ENCODE peak calls at places on chromosome 16, in four cellular contexts. J, R, G and B are unnamed samples.

GRCh38 chr16:27313422-27314160 is at the start of gene IL4R:
- DNase-seq in J (peak; percentile 94), G (peak; percentile 88), R (no peak), B (peak; percentile 64)

GRCh38 chr16:11791144-11791828 is 5.8 kb downstream of the ZC3H7A start:
- DNase-seq in G (no peak), J (no peak), R (no peak), B (no peak)

GRCh38 chr16:85136705-85137322 is 24.5 kb upstream of the CIBAR2 start:
- DNase-seq in R (no peak), J (no peak), G (no peak), B (no peak)

GRCh38 chr16:59593256-59593655 is 859.1 kb upstream of the GOT2 start:
- DNase-seq in G (no peak), R (no peak), J (no peak), B (no peak)

GRCh38 chr16:70162041-70162451 is 11.5 kb upstream of the CLEC18C start:
- DNase-seq in R (no peak), G (peak; percentile 69), J (no peak), B (no peak)

GRCh38 chr16:29688172-29688571 is 9.2 kb downstream of the QPRT start:
- DNase-seq in R (no peak), J (no peak), G (no peak), B (no peak)

GRCh38 chr16:15779664-15780351 is 77.0 kb downstream of the MYH11 start:
- DNase-seq in J (no peak), R (no peak), G (no peak), B (no peak)

GRCh38 chr16:12439443-12440232 is 364.0 kb downstream of the CPPED1 start:
- DNase-seq in J (no peak), G (no peak), R (no peak), B (no peak)

GRCh38 chr16:86362155-86362849 is 148.0 kb upstream of the FOXF1 start:
- DNase-seq in R (no peak), J (no peak), G (no peak), B (no peak)

GRCh38 chr16:85615014-85615851 is 2.1 kb downstream of the GSE1 start:
- DNase-seq in J (peak; percentile 94), R (no peak), G (peak; percentile 95), B (no peak)

GRCh38 chr16:85419503-85420408 is 193.4 kb upstream of the GSE1 start:
- DNase-seq in G (no peak), R (no peak), J (peak; percentile 61), B (no peak)

GRCh38 chr16:50809561-50809960 is 67.7 kb downstream of the CYLD start:
- DNase-seq in J (no peak), G (no peak), R (no peak), B (no peak)

GRCh38 chr16:65117701-65118448 is 4.0 kb downstream of the CDH11 start:
- DNase-seq in J (peak; percentile 89), R (no peak), G (peak; percentile 89), B (peak; percentile 83)

GRCh38 chr16:28621756-28622155 is 11.9 kb upstream of the SULT1A1 start:
- DNase-seq in J (no peak), R (no peak), G (no peak), B (peak; percentile 82)

GRCh38 chr16:15643453-15644305 is 725 bp upstream of the MARF1 start:
- DNase-seq in R (no peak), J (no peak), G (peak; percentile 77), B (peak; percentile 22)

GRCh38 chr16:13643412-13643811 is 276.5 kb upstream of the ERCC4 start:
- DNase-seq in J (no peak), G (no peak), R (no peak), B (no peak)

GRCh38 chr16:53415504-53415903 is 18.8 kb upstream of the RBL2 start:
- DNase-seq in G (peak; percentile 46), R (no peak), J (no peak), B (peak; percentile 53)

GRCh38 chr16:1152123-1152638 is 725 bp upstream of the CACNA1H start:
- DNase-seq in G (peak; percentile 45), J (no peak), R (no peak), B (peak; percentile 53)

GRCh38 chr16:12896562-12896961 is 4.8 kb upstream of the SHISA9 start:
- DNase-seq in G (peak; percentile 64), R (no peak), J (no peak), B (peak; percentile 37)

GRCh38 chr16:46972971-46973456 is 460 bp downstream of the DNAJA2 start:
- DNase-seq in G (peak; percentile 63), J (peak; percentile 87), R (no peak), B (peak; percentile 21)

GRCh38 chr16:2027024-2028010 is 615 bp downstream of the NHERF2 start:
- DNase-seq in J (no peak), R (no peak), G (no peak), B (peak; percentile 51)

GRCh38 chr16:24347556-24347955 is 91.4 kb downstream of the CACNG3 start:
- DNase-seq in G (no peak), J (no peak), R (no peak), B (no peak)

GRCh38 chr16:27242398-27242797 is 26.2 kb downstream of the NSMCE1 start:
- DNase-seq in R (no peak), J (no peak), G (peak; percentile 7), B (no peak)

GRCh38 chr16:77788196-77789084 is at the start of gene VAT1L:
- DNase-seq in R (peak; percentile 7), G (peak; percentile 49), J (no peak), B (peak; percentile 47)

GRCh38 chr16:10172848-10173655 is 9.2 kb downstream of the GRIN2A start:
- DNase-seq in G (no peak), R (no peak), J (no peak), B (no peak)

GRCh38 chr16:79537584-79537983 is 63.0 kb downstream of the MAF start:
- DNase-seq in R (no peak), G (no peak), J (no peak), B (no peak)

GRCh38 chr16:22006636-22007035 is 1.3 kb upstream of the MOSMO start:
- DNase-seq in J (no peak), R (no peak), G (no peak), B (no peak)

GRCh38 chr16:29675811-29676643 is 3.0 kb upstream of the QPRT start:
- DNase-seq in G (no peak), R (no peak), J (no peak), B (no peak)

GRCh38 chr16:64440005-64440404 is 681.9 kb downstream of the CDH11 start:
- DNase-seq in R (no peak), J (no peak), G (no peak), B (no peak)

GRCh38 chr16:70777496-70777895 is 23.5 kb downstream of the VAC14 start:
- DNase-seq in J (no peak), R (no peak), G (no peak), B (no peak)

GRCh38 chr16:68732068-68732680 is 4.9 kb upstream of the CDH1 start:
- DNase-seq in R (no peak), G (peak; percentile 74), J (no peak), B (peak; percentile 40)

GRCh38 chr16:53249331-53249730 is 184.9 kb upstream of the RBL2 start:
- DNase-seq in G (no peak), J (no peak), R (no peak), B (no peak)

GRCh38 chr16:68564367-68564985 is 25.4 kb downstream of the ZFP90 start:
- DNase-seq in J (no peak), G (no peak), R (no peak), B (no peak)

GRCh38 chr16:66058181-66058580 is 308.3 kb upstream of the CDH5 start:
- DNase-seq in G (peak; percentile 44), J (no peak), R (no peak), B (no peak)

GRCh38 chr16:56295059-56295673 is 103.9 kb downstream of the GNAO1 start:
- DNase-seq in G (no peak), R (no peak), J (no peak), B (no peak)

GRCh38 chr16:82439678-82440293 is 187.0 kb upstream of the CDH13 start:
- DNase-seq in R (no peak), G (peak; percentile 20), J (no peak), B (peak; percentile 9)
- TF ChIP-seq CTCF in R (peak; percentile 53), G (peak; percentile 37), J (no peak), B (peak; percentile 57)

DNA sequence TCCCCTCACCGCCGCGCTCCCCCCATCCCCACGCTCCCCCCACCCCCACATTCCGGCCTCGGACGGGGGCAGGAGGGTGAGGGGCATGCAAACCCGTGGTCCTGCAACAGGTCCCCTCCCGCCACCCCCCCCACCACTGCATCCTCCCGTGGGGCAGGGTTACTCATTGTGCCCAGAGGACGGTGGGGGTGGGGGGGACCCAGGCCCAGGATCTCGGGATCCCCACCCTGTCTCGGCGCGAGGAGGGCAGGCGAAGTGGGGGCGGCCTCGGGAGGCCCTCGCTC is 8.5 kb downstream of the SLC22A31 start:
- DNase-seq in G (no peak), J (no peak), R (no peak), B (no peak)
- H3K4me3 ChIP-seq in G (no peak overlapping the region), J (no peak overlapping the region), R (peak overlapping the region; percentile 39), B (no peak overlapping the region)

GRCh38 chr16:80923356-80923755 is 83.3 kb downstream of the CMC2 start:
- DNase-seq in J (no peak), G (no peak), R (no peak), B (no peak)

GRCh38 chr16:80924372-80924978 is 82.2 kb downstream of the CMC2 start:
- DNase-seq in G (peak; percentile 75), R (peak; percentile 66), J (no peak), B (peak; percentile 42)
- TF ChIP-seq CTCF in G (peak; percentile 61), R (peak; percentile 96), J (no peak), B (peak; percentile 71)

DNA sequence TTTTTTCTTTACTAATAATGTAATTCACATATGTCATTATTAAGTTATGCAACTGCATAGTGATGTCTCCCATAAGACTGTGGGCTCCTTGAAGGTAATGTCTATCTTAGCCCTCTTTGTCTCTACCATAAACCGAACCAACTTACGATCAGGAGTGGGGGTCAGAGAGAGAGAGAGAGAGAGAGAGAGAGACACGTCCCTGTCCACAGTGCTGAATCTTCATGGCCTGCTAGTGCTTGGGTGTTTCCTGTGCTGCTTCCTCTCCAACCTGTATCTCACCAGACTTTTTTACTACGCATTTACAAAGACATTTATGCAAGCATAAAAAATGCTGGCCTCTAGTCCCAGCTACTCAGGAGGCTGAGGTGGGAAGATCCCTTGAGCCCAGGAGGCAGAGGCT is 52.2 kb upstream of the HAPSTR1 start:
- DNase-seq in J (no peak), R (no peak), G (no peak), B (no peak)
- H3K4me3 ChIP-seq in J (no peak overlapping the region), R (no peak overlapping the region), G (no peak overlapping the region), B (no peak overlapping the region)

GRCh38 chr16:17491140-17491662 is 20.4 kb upstream of the XYLT1 start:
- DNase-seq in G (no peak), J (no peak), R (no peak), B (no peak)
- TF ChIP-seq CTCF in G (no peak), J (no peak), R (no peak), B (no peak)

GRCh38 chr16:67404740-67405226 is 11.5 kb upstream of the TPPP3 start:
- DNase-seq in R (no peak), G (peak; percentile 93), J (no peak), B (no peak)
- H3K4me3 ChIP-seq in R (no peak overlapping the region), G (no peak overlapping the region), J (no peak overlapping the region), B (no peak overlapping the region)

GRCh38 chr16:72836985-72837384 is 210.9 kb downstream of the ZFHX3 start:
- DNase-seq in G (no peak), R (no peak), J (no peak), B (no peak)
- TF ChIP-seq CTCF in G (no peak), R (peak; percentile 34), J (no peak), B (peak; percentile 24)